ENCODE peak calls at places on chromosomes 12 and 14, in seven cellular contexts. K, S, T, F, D, C and N are unnamed samples.

GRCh38 chr12:127509066-127509778 is 757.7 kb upstream of the TMEM132C start:
- DNase-seq in F (no peak), T (no peak), S (no peak), C (no peak), K (no peak), D (peak), N (peak)

GRCh38 chr14:21940887-21941855 is 267.6 kb upstream of the OR4E1 start:
- DNase-seq in D (peak), C (no peak), S (no peak), K (no peak), T (no peak), F (peak), N (no peak)

GRCh38 chr12:52356031-52356761 is 11.1 kb downstream of the KRT85 start:
- DNase-seq in T (peak), D (no peak), S (no peak), F (peak), K (no peak), C (no peak), N (no peak)

GRCh38 chr14:96198430-96199133 is 6.1 kb upstream of the BDKRB2 start:
- DNase-seq in C (no peak), F (no peak), D (no peak), S (no peak), K (no peak), T (no peak), N (no peak)

GRCh38 chr12:79547044-79547734 is 143.6 kb downstream of the PAWR start:
- DNase-seq in F (peak), C (peak), K (no peak), S (no peak), D (peak), T (no peak), N (peak)

GRCh38 chr12:42482820-42483533 is 106.6 kb downstream of the PRICKLE1 start:
- DNase-seq in S (peak), T (peak), C (peak), D (peak), K (peak), F (peak), N (peak)

GRCh38 chr12:127083028-127083949 is 1183.7 kb upstream of the TMEM132C start:
- DNase-seq in T (no peak), K (no peak), S (no peak), D (peak), F (no peak), C (peak), N (peak)

GRCh38 chr14:61379639-61380184 is 58.3 kb downstream of the PRKCH start:
- DNase-seq in K (no peak), S (no peak), T (no peak), C (no peak), D (no peak), F (no peak), N (no peak)

GRCh38 chr14:21264025-21264801 is 5.0 kb downstream of the HNRNPC start:
- DNase-seq in K (no peak), S (no peak), F (no peak), D (peak), T (no peak), C (no peak), N (peak)

DNA sequence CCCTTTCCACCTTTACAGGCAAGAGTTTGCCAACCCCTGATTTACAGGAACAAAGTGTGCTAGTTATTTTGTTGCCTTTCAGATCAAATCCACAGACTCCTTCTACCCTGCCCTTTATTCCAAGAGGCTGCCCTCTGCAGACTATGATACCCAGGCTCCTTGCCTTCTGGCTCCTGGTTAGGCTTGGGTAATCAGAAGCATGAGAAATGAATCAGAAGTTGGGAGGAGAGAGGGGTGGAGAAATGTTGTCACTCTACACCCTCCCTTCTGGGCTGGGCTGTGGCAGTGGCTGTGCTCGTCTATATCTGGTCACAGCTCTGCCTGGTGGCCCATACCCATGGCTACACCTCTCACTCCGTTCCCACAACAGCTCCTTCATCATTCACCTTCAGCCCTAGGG is 204.6 kb upstream of the PLXNC1 start:
- DNase-seq in C (no peak), S (no peak), F (peak), D (peak), K (no peak), T (peak), N (peak)
- TF ChIP-seq CTCF in C (no peak), S (no peak), F (no peak), D (no peak), K (no peak), T (no peak), N (peak)

GRCh38 chr12:5710260-5710878 is 234.7 kb downstream of the ANO2 start:
- DNase-seq in F (no peak), K (no peak), T (no peak), S (no peak), D (no peak), C (no peak), N (no peak)
- H3K4me3 ChIP-seq in F (no peak), K (no peak), T (no peak), S (no peak), D (no peak), C (no peak), N (no peak)

DNA sequence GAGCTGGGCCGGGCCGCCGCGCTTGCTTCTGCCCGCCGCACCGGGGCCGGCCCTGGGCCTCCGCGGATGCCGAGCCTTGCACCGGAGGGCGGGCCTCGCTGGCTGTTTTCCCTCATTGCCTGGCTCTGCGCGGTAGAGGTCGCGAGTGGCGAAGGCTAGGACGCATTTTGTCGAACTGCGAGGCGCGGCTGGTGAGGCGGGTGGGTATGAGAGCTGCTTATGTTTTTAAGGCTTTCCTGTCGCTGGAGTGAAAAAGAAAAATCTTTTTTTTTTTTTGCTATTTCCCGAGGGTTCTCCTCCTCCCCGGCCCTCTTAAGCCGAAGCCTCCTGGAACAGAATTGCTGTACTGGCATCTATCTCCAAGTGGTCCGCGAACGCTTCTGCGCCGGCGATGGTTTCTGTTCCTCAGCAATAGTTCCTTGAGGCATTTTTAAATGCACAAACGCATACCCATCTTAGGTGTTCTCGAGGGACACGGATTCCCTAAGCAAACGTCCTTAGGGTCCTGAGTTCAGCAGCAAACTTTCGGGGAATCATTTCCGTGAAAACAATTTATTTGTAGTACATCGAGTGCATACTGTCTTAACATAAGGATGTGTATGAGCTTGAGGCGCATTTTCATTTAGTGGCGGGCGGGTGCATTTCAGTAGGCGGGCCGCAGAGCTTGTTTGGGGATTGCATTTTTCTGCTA is 631 bp downstream of the RESF1 start:
- DNase-seq in C (peak), D (peak), S (peak), F (no peak), K (peak), T (peak), N (peak)
- TF ChIP-seq CTCF in C (no peak), D (peak), S (no peak), F (peak), K (no peak), T (no peak), N (peak)

DNA sequence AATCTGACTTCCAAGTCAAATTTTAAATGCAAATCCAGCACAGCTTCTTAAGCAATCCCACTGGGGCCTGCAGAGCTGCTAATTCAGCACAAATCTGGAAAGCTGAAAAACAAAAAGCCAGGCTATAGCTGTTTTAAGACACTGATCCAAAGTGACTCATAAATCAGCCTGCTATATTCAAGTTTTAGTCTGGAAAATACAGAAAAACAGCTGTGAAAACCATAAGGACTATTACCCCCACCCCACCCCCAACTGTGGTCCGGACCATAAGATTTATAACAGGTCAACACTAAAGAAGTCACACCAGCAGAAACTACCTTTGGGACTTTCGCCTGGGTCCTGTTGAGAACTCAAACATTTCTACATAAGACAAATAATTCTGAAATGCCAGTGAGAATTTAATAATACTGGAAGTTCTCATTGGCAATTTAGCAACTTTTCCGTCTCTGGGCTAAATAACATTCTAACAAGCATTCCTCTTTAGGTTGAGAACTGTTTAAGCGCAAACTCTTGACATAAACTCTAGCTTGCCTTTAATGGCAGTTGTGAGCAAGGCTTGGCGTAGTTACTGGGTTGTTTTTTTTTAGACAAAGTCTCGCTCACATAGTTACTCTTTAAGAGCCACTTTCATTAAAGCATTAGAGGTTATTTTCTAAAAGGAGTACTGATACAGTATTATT is 3.3 kb downstream of the LRIG3 start:
- DNase-seq in C (peak), F (no peak), D (peak), K (no peak), S (no peak), T (no peak), N (peak)
- H3K4me3 ChIP-seq in C (peak), F (peak), D (no peak), K (peak), S (peak), T (peak), N (peak)

GRCh38 chr12:56334490-56334793 is 642 bp upstream of the PAN2 start:
- DNase-seq in K (no peak), T (no peak), S (no peak), C (no peak), D (no peak), F (no peak), N (no peak)
- TF ChIP-seq CTCF in K (no peak), T (no peak), S (no peak), C (no peak), D (no peak), F (no peak), N (no peak)

DNA sequence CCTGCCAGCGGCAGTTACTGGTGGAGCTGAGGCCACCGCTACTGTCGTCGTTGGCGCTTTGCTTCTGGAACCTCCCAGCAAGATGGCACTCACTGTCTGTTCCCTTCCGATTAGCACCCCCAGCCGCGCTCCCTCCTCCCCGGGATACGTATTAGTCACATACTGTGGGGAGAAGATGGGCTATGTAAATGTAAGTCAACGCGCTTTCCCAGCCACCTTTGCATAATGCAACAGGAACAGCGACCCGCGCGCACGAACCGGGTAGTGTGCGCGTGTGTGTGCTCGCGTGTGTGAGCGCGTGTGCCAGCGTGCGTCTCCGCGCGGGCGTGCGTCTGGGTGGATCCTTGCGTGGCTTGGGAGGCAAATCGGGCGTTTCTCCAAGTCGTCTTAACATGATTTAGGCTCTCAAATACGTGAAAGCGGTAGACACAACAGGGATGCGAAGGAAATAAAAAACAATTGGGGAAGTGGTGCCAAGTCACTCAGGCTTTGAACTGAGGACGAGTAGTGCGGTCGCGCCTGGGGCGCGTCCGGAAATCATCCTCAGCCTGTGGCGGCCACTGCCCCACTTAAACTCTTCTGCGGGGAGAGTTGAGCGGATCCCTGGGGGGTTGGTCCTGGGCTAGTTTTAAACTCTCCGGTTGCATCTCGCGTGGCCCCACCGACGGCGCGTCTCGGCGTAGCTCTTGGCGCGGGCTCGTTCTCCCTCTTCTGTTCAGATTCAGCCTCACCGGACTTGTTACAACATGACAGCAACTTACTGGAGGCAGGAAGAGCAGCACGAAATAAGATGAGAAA is 1.8 kb downstream of the FLRT2 start:
- DNase-seq in F (peak), C (peak), S (peak), K (peak), D (peak), T (peak), N (peak)
- H3K4me3 ChIP-seq in F (peak), C (peak), S (peak), K (peak), D (peak), T (peak), N (peak)

DNA sequence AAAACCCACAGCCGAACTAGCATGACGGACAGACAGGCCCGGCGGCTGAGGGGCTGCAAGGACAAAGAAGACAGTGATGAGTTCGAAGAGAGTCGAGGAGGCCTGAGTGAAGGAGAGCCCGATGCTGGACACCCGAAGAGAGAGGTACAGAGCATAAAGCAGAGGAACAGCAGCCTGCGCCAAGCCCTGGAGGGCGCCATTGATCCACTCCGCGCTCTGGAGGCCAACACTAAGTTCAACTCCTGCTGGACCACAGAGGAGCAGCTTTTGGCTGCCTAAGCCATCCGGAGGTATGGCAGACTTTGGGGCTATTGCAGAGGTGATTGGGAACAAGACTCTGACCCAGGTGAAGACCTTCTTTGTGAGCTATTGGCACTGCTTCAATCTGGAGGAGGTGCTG is 7.8 kb upstream of the PLXNC1 start:
- DNase-seq in F (peak), D (peak), T (no peak), S (no peak), C (peak), K (no peak), N (peak)
- TF ChIP-seq CTCF in F (peak), D (peak), T (peak), S (no peak), C (peak), K (no peak), N (peak)

DNA sequence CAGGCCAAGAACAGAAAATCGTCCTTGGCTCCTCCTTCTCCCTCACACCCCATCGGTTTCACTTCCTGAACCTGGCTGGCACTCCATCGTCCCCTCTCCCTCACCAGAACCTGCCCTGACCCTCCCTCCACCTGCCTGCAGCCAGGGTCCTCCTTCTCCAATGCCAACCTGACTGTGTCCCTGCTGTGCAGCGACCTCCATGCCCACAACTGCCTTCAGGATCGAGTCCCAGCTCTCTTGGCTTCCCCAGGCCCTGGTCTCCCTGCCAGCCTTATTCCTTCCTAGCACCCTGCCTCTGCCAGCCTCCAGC is 19.8 kb downstream of the HVCN1 start:
- DNase-seq in F (no peak), K (no peak), D (no peak), T (no peak), S (no peak), C (no peak), N (no peak)
- H3K4me3 ChIP-seq in F (no peak), K (no peak), D (no peak), T (no peak), S (no peak), C (no peak), N (no peak)

GRCh38 chr12:25960176-25960575 is 1.7 kb downstream of the RASSF8 start:
- DNase-seq in C (no peak), T (no peak), K (no peak), F (peak), D (peak), S (no peak), N (peak)
- TF ChIP-seq CTCF in C (no peak), T (no peak), K (no peak), F (peak), D (peak), S (no peak), N (peak)

GRCh38 chr12:123269395-123269892 is 2.2 kb downstream of the CDK2AP1 start:
- DNase-seq in F (peak), S (peak), T (no peak), C (peak), K (peak), D (peak), N (peak)
- H3K4me3 ChIP-seq in F (peak), S (peak), T (peak), C (peak), K (peak), D (peak), N (peak)